ENCODE peak calls at places on chromosomes 5 and 9, in five cellular contexts. O, U, Z, Q and P are unnamed samples.
A peak's percentile ranks its signal among the peaks of the same experiment; 100 is the strongest.

GRCh38 chr5:148785223-148785622 is 41.2 kb upstream of the ADRB2 start:
- DNase-seq in O (no peak), U (no peak), Z (no peak), Q (no peak), P (no peak)

GRCh38 chr5:128472919-128473318 is 65.1 kb downstream of the FBN2 start:
- DNase-seq in O (no peak), U (no peak), Z (no peak), Q (no peak), P (no peak)

GRCh38 chr9:135500525-135501260 is at the start of gene MRPS2:
- DNase-seq in O (peak; percentile 76), U (peak; percentile 89), Z (peak; percentile 73), Q (peak; percentile 81), P (peak; percentile 94)

GRCh38 chr5:10626473-10627013 is 62.7 kb downstream of the ANKRD33B start:
- DNase-seq in O (no peak), U (no peak), Z (no peak), Q (no peak), P (no peak)

GRCh38 chr9:6938447-6938846 is 180.7 kb downstream of the KDM4C start:
- DNase-seq in O (no peak), U (no peak), Z (peak; percentile 98), Q (peak; percentile 70), P (peak; percentile 86)

GRCh38 chr9:81557957-81558791 is 131.2 kb downstream of the TLE1 start:
- DNase-seq in O (peak; percentile 49), U (no peak), Z (peak; percentile 96), Q (peak; percentile 57), P (peak; percentile 76)

GRCh38 chr9:124202447-124202971 is 55.2 kb upstream of the NEK6 start:
- DNase-seq in O (no peak), U (peak; percentile 95), Z (no peak), Q (no peak), P (no peak)

GRCh38 chr9:121494192-121494591 is 5.5 kb downstream of the GGTA1 start:
- DNase-seq in O (no peak), U (no peak), Z (no peak), Q (no peak), P (no peak)

GRCh38 chr5:56375011-56375410 is 141.9 kb upstream of the ANKRD55 start:
- DNase-seq in O (no peak), U (no peak), Z (no peak), Q (no peak), P (no peak)

GRCh38 chr5:42994285-42995151 is 45.6 kb downstream of the ANXA2R start:
- DNase-seq in O (no peak), U (peak; percentile 92), Z (peak; percentile 91), Q (peak; percentile 65), P (peak; percentile 93)

GRCh38 chr9:34085581-34086500 is 37.2 kb upstream of the UBAP2 start:
- DNase-seq in O (no peak), U (no peak), Z (no peak), Q (no peak), P (no peak)

GRCh38 chr9:99103054-99103453 is 1.9 kb upstream of the TGFBR1 start:
- DNase-seq in O (no peak), U (no peak), Z (no peak), Q (no peak), P (no peak)

GRCh38 chr5:154395407-154396106 is 50.2 kb upstream of the SAP30L start:
- DNase-seq in O (peak; percentile 90), U (no peak), Z (peak; percentile 31), Q (peak; percentile 84), P (no peak)

GRCh38 chr5:83471405-83472212 is at the start of gene VCAN:
- DNase-seq in O (no peak), U (no peak), Z (peak; percentile 96), Q (peak; percentile 81), P (peak; percentile 89)

GRCh38 chr5:80141147-80141671 is 106.1 kb downstream of the THBS4 start:
- DNase-seq in O (no peak), U (no peak), Z (no peak), Q (no peak), P (peak; percentile 55)

GRCh38 chr5:129306725-129307124 is 153.4 kb upstream of the ADAMTS19 start:
- DNase-seq in O (no peak), U (no peak), Z (no peak), Q (no peak), P (no peak)

GRCh38 chr5:951940-952596 is 56.5 kb upstream of the NKD2 start:
- DNase-seq in O (no peak), U (no peak), Z (no peak), Q (no peak), P (no peak)

GRCh38 chr5:40679998-40680681 is 425 bp downstream of the PTGER4 start:
- DNase-seq in O (no peak), U (no peak), Z (no peak), Q (no peak), P (no peak)

GRCh38 chr9:98406469-98406868 is 151.0 kb upstream of the TBC1D2 start:
- DNase-seq in O (no peak), U (no peak), Z (no peak), Q (no peak), P (peak; percentile 22)

GRCh38 chr9:134328841-134329575 is 2.8 kb downstream of the RXRA start:
- DNase-seq in O (peak; percentile 42), U (no peak), Z (no peak), Q (peak; percentile 14), P (peak; percentile 84)
- H4K20me1 ChIP-seq in O (peaks cover 59% of the 10 kb centered on the region), U (no peaks in the 10 kb centered on the region), Z (peaks cover 71% of the 10 kb centered on the region), Q (peaks cover 4% of the 10 kb centered on the region), P (no peaks in the 10 kb centered on the region)

GRCh38 chr5:159901772-159902171 is 14.5 kb upstream of the ADRA1B start:
- DNase-seq in O (no peak), U (no peak), Z (no peak), Q (no peak), P (no peak)
- H3K4me1 ChIP-seq in O (peaks cover 62% of the 10 kb centered on the region), U (no peaks in the 10 kb centered on the region), Z (peaks cover 37% of the 10 kb centered on the region), Q (peaks cover 74% of the 10 kb centered on the region), P (peaks cover 50% of the 10 kb centered on the region)

GRCh38 chr9:37328561-37329227 is 93.8 kb upstream of the GRHPR start:
- DNase-seq in O (no peak), U (no peak), Z (no peak), Q (no peak), P (no peak)

GRCh38 chr9:37325778-37326177 is 96.7 kb upstream of the GRHPR start:
- DNase-seq in O (no peak), U (no peak), Z (no peak), Q (no peak), P (peak; percentile 20)

GRCh38 chr9:37327553-37327952 is 94.9 kb upstream of the GRHPR start:
- DNase-seq in O (no peak), U (peak; percentile 40), Z (no peak), Q (no peak), P (no peak)

GRCh38 chr9:37324261-37324683 is 98.2 kb upstream of the GRHPR start:
- DNase-seq in O (no peak), U (peak; percentile 80), Z (peak; percentile 20), Q (no peak), P (no peak)

GRCh38 chr9:37324691-37325490 is 97.6 kb upstream of the GRHPR start:
- DNase-seq in O (no peak), U (peak; percentile 97), Z (no peak), Q (no peak), P (no peak)
- H3K4me3 ChIP-seq in O (no peak overlapping the region), U (peak overlapping the region; percentile 35), Z (no peak overlapping the region), Q (no peak overlapping the region), P (no peak overlapping the region)

DNA sequence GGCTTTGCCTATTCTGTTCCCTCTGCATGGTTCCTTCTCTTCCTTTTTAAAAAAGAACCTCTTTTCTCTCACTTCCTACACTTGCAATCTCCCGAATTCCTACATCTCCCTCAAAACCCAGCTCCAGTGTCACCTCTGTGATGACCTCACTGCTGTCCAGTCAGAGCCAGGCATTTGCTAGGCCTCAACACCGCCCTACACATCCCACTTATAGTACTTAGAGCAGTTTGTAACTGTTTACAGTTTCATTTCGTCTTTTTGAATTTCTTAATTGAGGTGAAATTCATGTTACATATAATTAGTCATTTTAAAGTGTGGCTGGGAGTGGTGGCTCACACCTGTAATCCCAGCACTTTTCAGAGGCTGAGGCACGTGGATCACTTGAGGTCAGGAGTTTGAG is 30.8 kb downstream of the CD14 start:
- DNase-seq in O (no peak), U (no peak), Z (no peak), Q (no peak), P (no peak)
- H4K20me1 ChIP-seq in O (no peaks in the 10 kb centered on the region), U (no peaks in the 10 kb centered on the region), Z (no peaks in the 10 kb centered on the region), Q (no peaks in the 10 kb centered on the region), P (no peaks in the 10 kb centered on the region)

GRCh38 chr5:132257131-132258101 is at the start of gene PDLIM4:
- DNase-seq in O (no peak), U (no peak), Z (peak; percentile 25), Q (peak; percentile 30), P (peak; percentile 74)

GRCh38 chr5:132256086-132256782 is 1.3 kb upstream of the PDLIM4 start:
- DNase-seq in O (no peak), U (no peak), Z (no peak), Q (no peak), P (no peak)

GRCh38 chr5:132258102-132259060 is 885 bp downstream of the PDLIM4 start:
- DNase-seq in O (no peak), U (no peak), Z (peak; percentile 50), Q (peak; percentile 66), P (peak; percentile 87)

GRCh38 chr5:132254321-132254977 is 3.0 kb upstream of the PDLIM4 start:
- DNase-seq in O (no peak), U (no peak), Z (no peak), Q (no peak), P (no peak)

DNA sequence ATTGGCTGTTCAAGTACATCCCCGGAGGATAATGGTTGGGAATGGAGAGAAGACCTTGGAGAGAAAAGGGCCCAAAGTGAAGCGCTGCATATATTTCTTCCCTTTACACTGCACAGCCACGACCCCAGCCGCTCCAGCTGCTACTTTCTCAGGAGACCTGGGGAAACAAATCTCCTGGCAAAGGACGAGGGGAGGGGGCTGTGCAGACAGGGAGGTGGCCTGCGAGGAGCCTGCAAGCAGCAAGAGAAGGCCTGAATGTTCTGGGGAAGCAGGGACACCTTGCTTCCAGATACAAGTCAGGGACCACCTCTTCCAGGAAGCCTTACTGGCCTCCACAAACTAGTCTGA is 739 bp upstream of the PDLIM4 start:
- DNase-seq in O (no peak), U (no peak), Z (no peak), Q (no peak), P (no peak)
- H3K4me1 ChIP-seq in O (peaks cover 26% of the 10 kb centered on the region), U (no peaks in the 10 kb centered on the region), Z (peaks cover 39% of the 10 kb centered on the region), Q (peaks cover 46% of the 10 kb centered on the region), P (peaks cover 25% of the 10 kb centered on the region)

GRCh38 chr9:86500667-86501435 is 146.6 kb upstream of the TUT7 start:
- DNase-seq in O (no peak), U (no peak), Z (peak; percentile 90), Q (peak; percentile 69), P (peak; percentile 91)
- H3K4me3 ChIP-seq in O (no peak overlapping the region), U (no peak overlapping the region), Z (no peak overlapping the region), Q (no peak overlapping the region), P (peak overlapping the region; percentile 17)